ENCODE peak calls at places on chromosome 22, in eight cellular contexts. One of them, this sample, is unnamed.

GRCh38 chr22:49915610-49916009 is 2.6 kb downstream of the ALG12 start:
- DNase-seq in stimulated activated effector memory CD8-positive, alpha-beta T cell treated with anti-CD3 and anti-CD28 coated beads, Interleukin-12 subunit alpha, Interleukin-12 subunit beta, amount 100 ng/mL, for 72 hours: no peak
- DNase-seq in amygdala: no peak
- DNase-seq in stomach: no peak
- DNase-seq in sciatic nerve: no peak
- DNase-seq in naive thymus-derived CD4-positive, alpha-beta T cell: no peak
- DNase-seq in NCI-H2029: no peak
- DNase-seq in HCEC 1CT: no peak
- DNase-seq in this sample: no peak

GRCh38 chr22:38831166-38831945 is 12.5 kb downstream of the NPTXR start:
- DNase-seq in NCI-H2029: no peak
- DNase-seq in stimulated activated effector memory CD8-positive, alpha-beta T cell treated with anti-CD3 and anti-CD28 coated beads, Interleukin-12 subunit alpha, Interleukin-12 subunit beta, amount 100 ng/mL, for 72 hours: no peak
- DNase-seq in stomach: no peak
- DNase-seq in HCEC 1CT: peak; percentile 78
- DNase-seq in naive thymus-derived CD4-positive, alpha-beta T cell: no peak
- DNase-seq in sciatic nerve: no peak
- DNase-seq in amygdala: no peak
- DNase-seq in this sample: no peak

GRCh38 chr22:27153386-27153785 is 496.0 kb downstream of the MIAT start:
- DNase-seq in NCI-H2029: no peak
- DNase-seq in naive thymus-derived CD4-positive, alpha-beta T cell: no peak
- DNase-seq in HCEC 1CT: no peak
- DNase-seq in amygdala: no peak
- DNase-seq in stimulated activated effector memory CD8-positive, alpha-beta T cell treated with anti-CD3 and anti-CD28 coated beads, Interleukin-12 subunit alpha, Interleukin-12 subunit beta, amount 100 ng/mL, for 72 hours: no peak
- DNase-seq in sciatic nerve: no peak
- DNase-seq in stomach: no peak
- DNase-seq in this sample: no peak

GRCh38 chr22:35349704-35350538 is 31.0 kb upstream of the HMOX1 start:
- DNase-seq in sciatic nerve: no peak
- DNase-seq in NCI-H2029: peak; percentile 81
- DNase-seq in HCEC 1CT: no peak
- DNase-seq in naive thymus-derived CD4-positive, alpha-beta T cell: no peak
- DNase-seq in stomach: no peak
- DNase-seq in amygdala: no peak
- DNase-seq in stimulated activated effector memory CD8-positive, alpha-beta T cell treated with anti-CD3 and anti-CD28 coated beads, Interleukin-12 subunit alpha, Interleukin-12 subunit beta, amount 100 ng/mL, for 72 hours: no peak
- DNase-seq in this sample: no peak

GRCh38 chr22:32661737-32662586 is 139.5 kb upstream of the TIMP3 start:
- DNase-seq in stomach: no peak
- DNase-seq in stimulated activated effector memory CD8-positive, alpha-beta T cell treated with anti-CD3 and anti-CD28 coated beads, Interleukin-12 subunit alpha, Interleukin-12 subunit beta, amount 100 ng/mL, for 72 hours: no peak
- DNase-seq in naive thymus-derived CD4-positive, alpha-beta T cell: no peak
- DNase-seq in amygdala: no peak
- DNase-seq in NCI-H2029: no peak
- DNase-seq in HCEC 1CT: no peak
- DNase-seq in sciatic nerve: no peak
- DNase-seq in this sample: no peak

GRCh38 chr22:22400964-22401363 is 107.6 kb downstream of the ZNF280B start:
- DNase-seq in amygdala: no peak
- DNase-seq in stimulated activated effector memory CD8-positive, alpha-beta T cell treated with anti-CD3 and anti-CD28 coated beads, Interleukin-12 subunit alpha, Interleukin-12 subunit beta, amount 100 ng/mL, for 72 hours: no peak
- DNase-seq in stomach: no peak
- DNase-seq in sciatic nerve: no peak
- DNase-seq in naive thymus-derived CD4-positive, alpha-beta T cell: no peak
- DNase-seq in HCEC 1CT: no peak
- DNase-seq in NCI-H2029: no peak
- DNase-seq in this sample: no peak

GRCh38 chr22:49972163-49973017 is 11.8 kb downstream of the PIM3 start:
- DNase-seq in stomach: peak; percentile 42
- DNase-seq in HCEC 1CT: no peak
- DNase-seq in stimulated activated effector memory CD8-positive, alpha-beta T cell treated with anti-CD3 and anti-CD28 coated beads, Interleukin-12 subunit alpha, Interleukin-12 subunit beta, amount 100 ng/mL, for 72 hours: no peak
- DNase-seq in NCI-H2029: no peak
- DNase-seq in amygdala: no peak
- DNase-seq in sciatic nerve: peak; percentile 67
- DNase-seq in naive thymus-derived CD4-positive, alpha-beta T cell: peak; percentile 7
- DNase-seq in this sample: no peak

GRCh38 chr22:46085831-46086576 is 64.3 kb upstream of the PPARA start:
- DNase-seq in stomach: peak; percentile 87
- DNase-seq in NCI-H2029: no peak
- DNase-seq in naive thymus-derived CD4-positive, alpha-beta T cell: no peak
- DNase-seq in HCEC 1CT: peak; percentile 90
- DNase-seq in stimulated activated effector memory CD8-positive, alpha-beta T cell treated with anti-CD3 and anti-CD28 coated beads, Interleukin-12 subunit alpha, Interleukin-12 subunit beta, amount 100 ng/mL, for 72 hours: no peak
- DNase-seq in sciatic nerve: peak; percentile 83
- DNase-seq in amygdala: no peak
- DNase-seq in this sample: no peak

GRCh38 chr22:35777335-35777975 is 59.8 kb downstream of the APOL5 start:
- DNase-seq in NCI-H2029: no peak
- DNase-seq in stomach: no peak
- DNase-seq in stimulated activated effector memory CD8-positive, alpha-beta T cell treated with anti-CD3 and anti-CD28 coated beads, Interleukin-12 subunit alpha, Interleukin-12 subunit beta, amount 100 ng/mL, for 72 hours: no peak
- DNase-seq in amygdala: no peak
- DNase-seq in sciatic nerve: no peak
- DNase-seq in HCEC 1CT: peak; percentile 81
- DNase-seq in naive thymus-derived CD4-positive, alpha-beta T cell: no peak
- DNase-seq in this sample: no peak

GRCh38 chr22:49958961-49959781 is 1.4 kb upstream of the PIM3 start:
- DNase-seq in stimulated activated effector memory CD8-positive, alpha-beta T cell treated with anti-CD3 and anti-CD28 coated beads, Interleukin-12 subunit alpha, Interleukin-12 subunit beta, amount 100 ng/mL, for 72 hours: no peak
- DNase-seq in amygdala: no peak
- DNase-seq in HCEC 1CT: no peak
- DNase-seq in stomach: peak; percentile 49
- DNase-seq in NCI-H2029: no peak
- DNase-seq in sciatic nerve: no peak
- DNase-seq in naive thymus-derived CD4-positive, alpha-beta T cell: no peak
- DNase-seq in this sample: no peak

GRCh38 chr22:47591016-47591415 is 828.6 kb downstream of the TBC1D22A start:
- DNase-seq in stomach: peak; percentile 7
- DNase-seq in stimulated activated effector memory CD8-positive, alpha-beta T cell treated with anti-CD3 and anti-CD28 coated beads, Interleukin-12 subunit alpha, Interleukin-12 subunit beta, amount 100 ng/mL, for 72 hours: no peak
- DNase-seq in amygdala: no peak
- DNase-seq in HCEC 1CT: no peak
- DNase-seq in naive thymus-derived CD4-positive, alpha-beta T cell: no peak
- DNase-seq in NCI-H2029: no peak
- DNase-seq in sciatic nerve: no peak
- DNase-seq in this sample: no peak

GRCh38 chr22:24289781-24290181 is 19.1 kb downstream of the SPECC1L start:
- DNase-seq in HCEC 1CT: peak; percentile 3
- DNase-seq in naive thymus-derived CD4-positive, alpha-beta T cell: no peak
- DNase-seq in stomach: no peak
- DNase-seq in sciatic nerve: no peak
- DNase-seq in NCI-H2029: no peak
- DNase-seq in stimulated activated effector memory CD8-positive, alpha-beta T cell treated with anti-CD3 and anti-CD28 coated beads, Interleukin-12 subunit alpha, Interleukin-12 subunit beta, amount 100 ng/mL, for 72 hours: no peak
- DNase-seq in amygdala: no peak
- DNase-seq in this sample: no peak

GRCh38 chr22:27420186-27420816 is 381.3 kb downstream of the MN1 start:
- DNase-seq in amygdala: no peak
- DNase-seq in stimulated activated effector memory CD8-positive, alpha-beta T cell treated with anti-CD3 and anti-CD28 coated beads, Interleukin-12 subunit alpha, Interleukin-12 subunit beta, amount 100 ng/mL, for 72 hours: no peak
- DNase-seq in NCI-H2029: no peak
- DNase-seq in HCEC 1CT: no peak
- DNase-seq in sciatic nerve: no peak
- DNase-seq in stomach: no peak
- DNase-seq in naive thymus-derived CD4-positive, alpha-beta T cell: no peak
- DNase-seq in this sample: no peak

GRCh38 chr22:50677493-50678217 is 5.0 kb downstream of the SHANK3 start:
- DNase-seq in NCI-H2029: no peak
- DNase-seq in stimulated activated effector memory CD8-positive, alpha-beta T cell treated with anti-CD3 and anti-CD28 coated beads, Interleukin-12 subunit alpha, Interleukin-12 subunit beta, amount 100 ng/mL, for 72 hours: no peak
- DNase-seq in stomach: peak; percentile 8
- DNase-seq in sciatic nerve: peak; percentile 47
- DNase-seq in amygdala: no peak
- DNase-seq in naive thymus-derived CD4-positive, alpha-beta T cell: no peak
- DNase-seq in HCEC 1CT: no peak
- DNase-seq in this sample: no peak

GRCh38 chr22:29520851-29521250 is 32.7 kb downstream of the THOC5 start:
- DNase-seq in sciatic nerve: no peak
- DNase-seq in HCEC 1CT: peak; percentile 70
- DNase-seq in amygdala: no peak
- DNase-seq in stimulated activated effector memory CD8-positive, alpha-beta T cell treated with anti-CD3 and anti-CD28 coated beads, Interleukin-12 subunit alpha, Interleukin-12 subunit beta, amount 100 ng/mL, for 72 hours: no peak
- DNase-seq in stomach: no peak
- DNase-seq in naive thymus-derived CD4-positive, alpha-beta T cell: no peak
- DNase-seq in NCI-H2029: no peak
- DNase-seq in this sample: no peak

GRCh38 chr22:22813126-22814075 is 74.2 kb upstream of the IGLL5 start:
- DNase-seq in HCEC 1CT: no peak
- DNase-seq in naive thymus-derived CD4-positive, alpha-beta T cell: no peak
- DNase-seq in stomach: no peak
- DNase-seq in sciatic nerve: no peak
- DNase-seq in stimulated activated effector memory CD8-positive, alpha-beta T cell treated with anti-CD3 and anti-CD28 coated beads, Interleukin-12 subunit alpha, Interleukin-12 subunit beta, amount 100 ng/mL, for 72 hours: no peak
- DNase-seq in NCI-H2029: no peak
- DNase-seq in amygdala: no peak
- DNase-seq in this sample: no peak

GRCh38 chr22:38754247-38755154 is 1.3 kb downstream of the SUN2 start:
- DNase-seq in sciatic nerve: no peak
- DNase-seq in amygdala: no peak
- DNase-seq in NCI-H2029: peak; percentile 95
- DNase-seq in naive thymus-derived CD4-positive, alpha-beta T cell: no peak
- DNase-seq in HCEC 1CT: peak; percentile 35
- DNase-seq in stomach: peak; percentile 92
- DNase-seq in stimulated activated effector memory CD8-positive, alpha-beta T cell treated with anti-CD3 and anti-CD28 coated beads, Interleukin-12 subunit alpha, Interleukin-12 subunit beta, amount 100 ng/mL, for 72 hours: no peak
- DNase-seq in this sample: peak; percentile 78

GRCh38 chr22:31532060-31532459 is 35.7 kb downstream of the SFI1 start:
- DNase-seq in sciatic nerve: no peak
- DNase-seq in amygdala: no peak
- DNase-seq in NCI-H2029: no peak
- DNase-seq in stomach: no peak
- DNase-seq in stimulated activated effector memory CD8-positive, alpha-beta T cell treated with anti-CD3 and anti-CD28 coated beads, Interleukin-12 subunit alpha, Interleukin-12 subunit beta, amount 100 ng/mL, for 72 hours: no peak
- DNase-seq in naive thymus-derived CD4-positive, alpha-beta T cell: no peak
- DNase-seq in HCEC 1CT: no peak
- DNase-seq in this sample: no peak

GRCh38 chr22:22702159-22702873 is 57.9 kb downstream of the GGTLC2 start:
- DNase-seq in stimulated activated effector memory CD8-positive, alpha-beta T cell treated with anti-CD3 and anti-CD28 coated beads, Interleukin-12 subunit alpha, Interleukin-12 subunit beta, amount 100 ng/mL, for 72 hours: no peak
- DNase-seq in naive thymus-derived CD4-positive, alpha-beta T cell: no peak
- DNase-seq in sciatic nerve: peak; percentile 34
- DNase-seq in NCI-H2029: no peak
- DNase-seq in stomach: no peak
- DNase-seq in amygdala: no peak
- DNase-seq in HCEC 1CT: peak; percentile 2
- DNase-seq in this sample: no peak

GRCh38 chr22:37371491-37371890 is 55.8 kb downstream of the ELFN2 start:
- DNase-seq in NCI-H2029: no peak
- DNase-seq in HCEC 1CT: no peak
- DNase-seq in sciatic nerve: no peak
- DNase-seq in naive thymus-derived CD4-positive, alpha-beta T cell: no peak
- DNase-seq in stomach: no peak
- DNase-seq in amygdala: no peak
- DNase-seq in stimulated activated effector memory CD8-positive, alpha-beta T cell treated with anti-CD3 and anti-CD28 coated beads, Interleukin-12 subunit alpha, Interleukin-12 subunit beta, amount 100 ng/mL, for 72 hours: no peak
- DNase-seq in this sample: no peak

GRCh38 chr22:44939451-44939850 is 70.4 kb downstream of the PHF21B start:
- DNase-seq in amygdala: no peak
- DNase-seq in naive thymus-derived CD4-positive, alpha-beta T cell: no peak
- DNase-seq in sciatic nerve: no peak
- DNase-seq in stomach: no peak
- DNase-seq in HCEC 1CT: no peak
- DNase-seq in NCI-H2029: no peak
- DNase-seq in stimulated activated effector memory CD8-positive, alpha-beta T cell treated with anti-CD3 and anti-CD28 coated beads, Interleukin-12 subunit alpha, Interleukin-12 subunit beta, amount 100 ng/mL, for 72 hours: no peak
- DNase-seq in this sample: no peak

GRCh38 chr22:18110194-18110943 is at the start of gene TUBA8:
- DNase-seq in amygdala: no peak
- DNase-seq in naive thymus-derived CD4-positive, alpha-beta T cell: no peak
- DNase-seq in stomach: peak; percentile 75
- DNase-seq in HCEC 1CT: peak; percentile 11
- DNase-seq in NCI-H2029: no peak
- DNase-seq in stimulated activated effector memory CD8-positive, alpha-beta T cell treated with anti-CD3 and anti-CD28 coated beads, Interleukin-12 subunit alpha, Interleukin-12 subunit beta, amount 100 ng/mL, for 72 hours: peak; percentile 55
- DNase-seq in sciatic nerve: no peak
- DNase-seq in this sample: no peak

GRCh38 chr22:32557424-32557823 is 82.8 kb downstream of the FBXO7 start:
- DNase-seq in NCI-H2029: no peak
- DNase-seq in stimulated activated effector memory CD8-positive, alpha-beta T cell treated with anti-CD3 and anti-CD28 coated beads, Interleukin-12 subunit alpha, Interleukin-12 subunit beta, amount 100 ng/mL, for 72 hours: no peak
- DNase-seq in stomach: no peak
- DNase-seq in amygdala: no peak
- DNase-seq in naive thymus-derived CD4-positive, alpha-beta T cell: no peak
- DNase-seq in sciatic nerve: no peak
- DNase-seq in HCEC 1CT: no peak
- DNase-seq in this sample: no peak

GRCh38 chr22:36162127-36163034 is 1.8 kb upstream of the APOL3 start:
- DNase-seq in stomach: no peak
- DNase-seq in sciatic nerve: no peak
- DNase-seq in NCI-H2029: no peak
- DNase-seq in HCEC 1CT: no peak
- DNase-seq in naive thymus-derived CD4-positive, alpha-beta T cell: no peak
- DNase-seq in stimulated activated effector memory CD8-positive, alpha-beta T cell treated with anti-CD3 and anti-CD28 coated beads, Interleukin-12 subunit alpha, Interleukin-12 subunit beta, amount 100 ng/mL, for 72 hours: peak; percentile 69
- DNase-seq in amygdala: no peak
- DNase-seq in this sample: no peak

GRCh38 chr22:37443086-37443485 is 15.8 kb upstream of the ELFN2 start:
- DNase-seq in amygdala: no peak
- DNase-seq in stimulated activated effector memory CD8-positive, alpha-beta T cell treated with anti-CD3 and anti-CD28 coated beads, Interleukin-12 subunit alpha, Interleukin-12 subunit beta, amount 100 ng/mL, for 72 hours: no peak
- DNase-seq in stomach: no peak
- DNase-seq in sciatic nerve: no peak
- DNase-seq in naive thymus-derived CD4-positive, alpha-beta T cell: no peak
- DNase-seq in HCEC 1CT: no peak
- DNase-seq in NCI-H2029: no peak
- DNase-seq in this sample: no peak

GRCh38 chr22:27041745-27042144 is 384.4 kb downstream of the MIAT start:
- DNase-seq in stomach: no peak
- DNase-seq in stimulated activated effector memory CD8-positive, alpha-beta T cell treated with anti-CD3 and anti-CD28 coated beads, Interleukin-12 subunit alpha, Interleukin-12 subunit beta, amount 100 ng/mL, for 72 hours: no peak
- DNase-seq in HCEC 1CT: no peak
- DNase-seq in sciatic nerve: no peak
- DNase-seq in amygdala: no peak
- DNase-seq in NCI-H2029: no peak
- DNase-seq in naive thymus-derived CD4-positive, alpha-beta T cell: no peak
- DNase-seq in this sample: no peak

GRCh38 chr22:26709617-26710390 is 52.4 kb downstream of the MIAT start:
- DNase-seq in HCEC 1CT: peak; percentile 80
- DNase-seq in naive thymus-derived CD4-positive, alpha-beta T cell: no peak
- DNase-seq in stomach: no peak
- DNase-seq in amygdala: no peak
- DNase-seq in NCI-H2029: no peak
- DNase-seq in sciatic nerve: no peak
- DNase-seq in stimulated activated effector memory CD8-positive, alpha-beta T cell treated with anti-CD3 and anti-CD28 coated beads, Interleukin-12 subunit alpha, Interleukin-12 subunit beta, amount 100 ng/mL, for 72 hours: no peak
- DNase-seq in this sample: no peak